ENCODE peak calls at places on chromosomes 6 and 20, in ten cellular contexts. One of them, this sample, is unnamed.

GRCh38 chr6:34375833-34376232 is 16.6 kb downstream of the NUDT3 start:
- DNase-seq in B cell: no peak
- DNase-seq in nephron progenitor cell: no peak
- DNase-seq in heart right ventricle: no peak
- DNase-seq in left lung: no peak
- DNase-seq in Calu3: no peak
- DNase-seq in glutamatergic neuron: no peak
- DNase-seq in sigmoid colon: no peak
- DNase-seq in retinal pigment epithelial cell: no peak
- DNase-seq in A549: no peak
- DNase-seq in this sample: no peak

GRCh38 chr6:2795960-2796359 is 30.8 kb downstream of the WRNIP1 start:
- DNase-seq in B cell: no peak
- DNase-seq in nephron progenitor cell: no peak
- DNase-seq in heart right ventricle: no peak
- DNase-seq in left lung: peak; percentile 78
- DNase-seq in Calu3: no peak
- DNase-seq in glutamatergic neuron: no peak
- DNase-seq in sigmoid colon: no peak
- DNase-seq in retinal pigment epithelial cell: no peak
- DNase-seq in A549: no peak
- DNase-seq in this sample: no peak

GRCh38 chr6:13848553-13849150 is 34.3 kb upstream of the MCUR1 start:
- DNase-seq in B cell: no peak
- DNase-seq in nephron progenitor cell: no peak
- DNase-seq in heart right ventricle: no peak
- DNase-seq in left lung: peak; percentile 29
- DNase-seq in Calu3: no peak
- DNase-seq in glutamatergic neuron: no peak
- DNase-seq in sigmoid colon: no peak
- DNase-seq in retinal pigment epithelial cell: no peak
- DNase-seq in A549: no peak
- DNase-seq in this sample: no peak

GRCh38 chr6:33018904-33019303 is 9.5 kb upstream of the HLA-DOA start:
- DNase-seq in B cell: peak; percentile 90
- DNase-seq in nephron progenitor cell: no peak
- DNase-seq in heart right ventricle: no peak
- DNase-seq in left lung: no peak
- DNase-seq in Calu3: peak; percentile 66
- DNase-seq in glutamatergic neuron: no peak
- DNase-seq in sigmoid colon: peak; percentile 87
- DNase-seq in retinal pigment epithelial cell: no peak
- DNase-seq in A549: no peak
- DNase-seq in this sample: no peak

GRCh38 chr6:33313105-33313708 is 671 bp downstream of the TAPBP start:
- DNase-seq in B cell: peak; percentile 71
- DNase-seq in nephron progenitor cell: peak; percentile 44
- DNase-seq in heart right ventricle: peak; percentile 47
- DNase-seq in left lung: peak; percentile 92
- DNase-seq in Calu3: peak; percentile 51
- DNase-seq in glutamatergic neuron: peak; percentile 47
- DNase-seq in sigmoid colon: peak; percentile 81
- DNase-seq in retinal pigment epithelial cell: no peak
- DNase-seq in A549: no peak
- DNase-seq in this sample: no peak

GRCh38 chr6:43786664-43787329 is 16.8 kb downstream of the VEGFA start:
- DNase-seq in B cell: no peak
- DNase-seq in nephron progenitor cell: no peak
- DNase-seq in heart right ventricle: no peak
- DNase-seq in left lung: no peak
- DNase-seq in Calu3: no peak
- DNase-seq in glutamatergic neuron: no peak
- DNase-seq in sigmoid colon: no peak
- DNase-seq in retinal pigment epithelial cell: no peak
- DNase-seq in A549: no peak
- DNase-seq in this sample: no peak

GRCh38 chr6:68559716-68560115 is 75.4 kb upstream of the ADGRB3 start:
- DNase-seq in B cell: no peak
- DNase-seq in nephron progenitor cell: peak; percentile 21
- DNase-seq in heart right ventricle: no peak
- DNase-seq in left lung: no peak
- DNase-seq in Calu3: no peak
- DNase-seq in glutamatergic neuron: peak; percentile 36
- DNase-seq in sigmoid colon: no peak
- DNase-seq in retinal pigment epithelial cell: peak; percentile 63
- DNase-seq in A549: no peak
- DNase-seq in this sample: no peak

GRCh38 chr6:10559492-10560150 is 38.5 kb downstream of the GCNT2 start:
- DNase-seq in B cell: no peak
- DNase-seq in nephron progenitor cell: no peak
- DNase-seq in heart right ventricle: no peak
- DNase-seq in left lung: no peak
- DNase-seq in Calu3: no peak
- DNase-seq in glutamatergic neuron: no peak
- DNase-seq in sigmoid colon: no peak
- DNase-seq in retinal pigment epithelial cell: no peak
- DNase-seq in A549: no peak
- DNase-seq in this sample: no peak

GRCh38 chr6:21354805-21355238 is 238.7 kb upstream of the SOX4 start:
- DNase-seq in B cell: no peak
- DNase-seq in nephron progenitor cell: no peak
- DNase-seq in heart right ventricle: no peak
- DNase-seq in left lung: no peak
- DNase-seq in Calu3: peak; percentile 30
- DNase-seq in glutamatergic neuron: no peak
- DNase-seq in sigmoid colon: no peak
- DNase-seq in retinal pigment epithelial cell: peak; percentile 62
- DNase-seq in A549: no peak
- DNase-seq in this sample: no peak

GRCh38 chr6:21355638-21356037 is 237.9 kb upstream of the SOX4 start:
- DNase-seq in B cell: no peak
- DNase-seq in nephron progenitor cell: no peak
- DNase-seq in heart right ventricle: no peak
- DNase-seq in left lung: no peak
- DNase-seq in Calu3: no peak
- DNase-seq in glutamatergic neuron: no peak
- DNase-seq in sigmoid colon: no peak
- DNase-seq in retinal pigment epithelial cell: no peak
- DNase-seq in A549: no peak
- DNase-seq in this sample: no peak

GRCh38 chr6:21359926-21360325 is 233.6 kb upstream of the SOX4 start:
- DNase-seq in B cell: no peak
- DNase-seq in nephron progenitor cell: no peak
- DNase-seq in heart right ventricle: no peak
- DNase-seq in left lung: no peak
- DNase-seq in Calu3: no peak
- DNase-seq in glutamatergic neuron: no peak
- DNase-seq in sigmoid colon: no peak
- DNase-seq in retinal pigment epithelial cell: no peak
- DNase-seq in A549: no peak
- DNase-seq in this sample: no peak

GRCh38 chr6:21357262-21357661 is 236.3 kb upstream of the SOX4 start:
- DNase-seq in B cell: no peak
- DNase-seq in nephron progenitor cell: no peak
- DNase-seq in heart right ventricle: no peak
- DNase-seq in left lung: no peak
- DNase-seq in Calu3: no peak
- DNase-seq in glutamatergic neuron: no peak
- DNase-seq in sigmoid colon: no peak
- DNase-seq in retinal pigment epithelial cell: no peak
- DNase-seq in A549: no peak
- DNase-seq in this sample: no peak

GRCh38 chr6:21360353-21360752 is 233.2 kb upstream of the SOX4 start:
- DNase-seq in B cell: no peak
- DNase-seq in nephron progenitor cell: no peak
- DNase-seq in heart right ventricle: no peak
- DNase-seq in left lung: no peak
- DNase-seq in Calu3: peak; percentile 26
- DNase-seq in glutamatergic neuron: no peak
- DNase-seq in sigmoid colon: no peak
- DNase-seq in retinal pigment epithelial cell: no peak
- DNase-seq in A549: no peak
- DNase-seq in this sample: no peak
- TF ChIP-seq CTCF in B cell: no peak
- TF ChIP-seq CTCF in nephron progenitor cell: no peak
- TF ChIP-seq CTCF in heart right ventricle: no peak
- TF ChIP-seq CTCF in left lung: no peak
- TF ChIP-seq CTCF in Calu3: no peak
- TF ChIP-seq CTCF in glutamatergic neuron: no peak
- TF ChIP-seq CTCF in sigmoid colon: no peak
- TF ChIP-seq CTCF in retinal pigment epithelial cell: no peak
- TF ChIP-seq CTCF in A549: no peak
- TF ChIP-seq CTCF in this sample: no peak

DNA sequence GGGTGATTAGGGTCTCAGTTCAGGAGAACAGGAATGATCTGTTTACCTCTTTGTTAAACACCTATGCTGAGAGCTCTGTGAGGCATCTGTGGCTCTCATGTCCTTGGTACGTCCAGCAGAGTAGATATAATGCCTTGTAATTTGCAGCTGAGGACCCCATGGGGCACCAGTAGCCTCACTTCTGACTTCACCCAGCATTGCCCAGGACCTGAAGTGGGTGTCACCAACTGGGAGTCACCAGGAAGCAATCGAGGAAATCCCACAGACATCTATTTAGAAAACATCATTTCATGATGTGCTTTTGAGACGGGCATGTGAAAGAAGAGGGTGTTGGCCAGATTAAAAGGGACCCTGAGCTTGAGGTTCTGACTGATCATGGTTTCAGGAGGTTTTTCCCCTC is 8.8 kb downstream of the EDN3 start:
- DNase-seq in B cell: no peak
- DNase-seq in nephron progenitor cell: no peak
- DNase-seq in heart right ventricle: no peak
- DNase-seq in left lung: no peak
- DNase-seq in Calu3: no peak
- DNase-seq in glutamatergic neuron: no peak
- DNase-seq in sigmoid colon: no peak
- DNase-seq in retinal pigment epithelial cell: no peak
- DNase-seq in A549: no peak
- DNase-seq in this sample: no peak
- TF ChIP-seq CTCF in B cell: no peak
- TF ChIP-seq CTCF in nephron progenitor cell: no peak
- TF ChIP-seq CTCF in heart right ventricle: no peak
- TF ChIP-seq CTCF in left lung: no peak
- TF ChIP-seq CTCF in Calu3: no peak
- TF ChIP-seq CTCF in glutamatergic neuron: no peak
- TF ChIP-seq CTCF in sigmoid colon: no peak
- TF ChIP-seq CTCF in retinal pigment epithelial cell: no peak
- TF ChIP-seq CTCF in A549: no peak
- TF ChIP-seq CTCF in this sample: no peak

GRCh38 chr20:10609276-10609675 is 64.5 kb downstream of the JAG1 start:
- DNase-seq in B cell: no peak
- DNase-seq in nephron progenitor cell: no peak
- DNase-seq in heart right ventricle: no peak
- DNase-seq in left lung: no peak
- DNase-seq in Calu3: no peak
- DNase-seq in glutamatergic neuron: no peak
- DNase-seq in sigmoid colon: peak; percentile 90
- DNase-seq in retinal pigment epithelial cell: no peak
- DNase-seq in A549: no peak
- DNase-seq in this sample: no peak

GRCh38 chr20:10613911-10614310 is 59.9 kb downstream of the JAG1 start:
- DNase-seq in B cell: no peak
- DNase-seq in nephron progenitor cell: no peak
- DNase-seq in heart right ventricle: no peak
- DNase-seq in left lung: no peak
- DNase-seq in Calu3: no peak
- DNase-seq in glutamatergic neuron: no peak
- DNase-seq in sigmoid colon: no peak
- DNase-seq in retinal pigment epithelial cell: no peak
- DNase-seq in A549: no peak
- DNase-seq in this sample: no peak

GRCh38 chr20:10609726-10610125 is 64.1 kb downstream of the JAG1 start:
- DNase-seq in B cell: no peak
- DNase-seq in nephron progenitor cell: no peak
- DNase-seq in heart right ventricle: no peak
- DNase-seq in left lung: no peak
- DNase-seq in Calu3: no peak
- DNase-seq in glutamatergic neuron: no peak
- DNase-seq in sigmoid colon: no peak
- DNase-seq in retinal pigment epithelial cell: no peak
- DNase-seq in A549: no peak
- DNase-seq in this sample: no peak

GRCh38 chr20:10610266-10610665 is 63.5 kb downstream of the JAG1 start:
- DNase-seq in B cell: no peak
- DNase-seq in nephron progenitor cell: no peak
- DNase-seq in heart right ventricle: no peak
- DNase-seq in left lung: no peak
- DNase-seq in Calu3: no peak
- DNase-seq in glutamatergic neuron: no peak
- DNase-seq in sigmoid colon: no peak
- DNase-seq in retinal pigment epithelial cell: no peak
- DNase-seq in A549: no peak
- DNase-seq in this sample: no peak

DNA sequence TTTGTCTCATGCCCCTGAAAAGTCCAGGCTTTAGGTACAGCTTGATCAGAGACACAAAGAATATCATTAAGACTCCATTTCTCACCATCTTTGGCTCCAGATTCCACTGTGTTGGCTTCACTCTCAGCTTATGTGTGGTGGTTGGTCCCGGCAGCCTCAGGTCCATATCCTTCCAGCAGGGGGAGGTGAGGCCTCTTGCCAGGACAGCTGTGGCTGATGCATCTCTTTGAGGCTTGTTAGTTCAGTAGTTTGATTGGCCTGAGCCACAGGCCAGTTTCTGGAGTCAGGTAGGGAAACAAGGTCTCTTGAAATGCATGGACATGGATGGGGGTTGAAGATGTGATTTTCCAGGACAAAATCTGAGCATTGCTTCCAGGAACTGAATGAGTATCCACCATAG is 62.4 kb downstream of the JAG1 start:
- DNase-seq in B cell: no peak
- DNase-seq in nephron progenitor cell: peak; percentile 49
- DNase-seq in heart right ventricle: peak; percentile 48
- DNase-seq in left lung: no peak
- DNase-seq in Calu3: peak; percentile 14
- DNase-seq in glutamatergic neuron: peak; percentile 50
- DNase-seq in sigmoid colon: peak; percentile 85
- DNase-seq in retinal pigment epithelial cell: no peak
- DNase-seq in A549: peak; percentile 58
- DNase-seq in this sample: no peak
- TF ChIP-seq CTCF in B cell: no peak
- TF ChIP-seq CTCF in nephron progenitor cell: peak; percentile 49
- TF ChIP-seq CTCF in heart right ventricle: peak; percentile 54
- TF ChIP-seq CTCF in left lung: no peak
- TF ChIP-seq CTCF in Calu3: no peak
- TF ChIP-seq CTCF in glutamatergic neuron: peak; percentile 46
- TF ChIP-seq CTCF in sigmoid colon: peak; percentile 50
- TF ChIP-seq CTCF in retinal pigment epithelial cell: peak; percentile 65
- TF ChIP-seq CTCF in A549: peak; percentile 12
- TF ChIP-seq CTCF in this sample: peak; percentile 24

GRCh38 chr6:169417101-169417500 is 163.5 kb upstream of the THBS2 start:
- DNase-seq in B cell: no peak
- DNase-seq in nephron progenitor cell: no peak
- DNase-seq in heart right ventricle: no peak
- DNase-seq in left lung: no peak
- DNase-seq in Calu3: no peak
- DNase-seq in glutamatergic neuron: no peak
- DNase-seq in sigmoid colon: no peak
- DNase-seq in retinal pigment epithelial cell: no peak
- DNase-seq in A549: no peak
- DNase-seq in this sample: no peak

GRCh38 chr6:169424821-169425240 is 171.2 kb upstream of the THBS2 start:
- DNase-seq in B cell: no peak
- DNase-seq in nephron progenitor cell: no peak
- DNase-seq in heart right ventricle: no peak
- DNase-seq in left lung: no peak
- DNase-seq in Calu3: no peak
- DNase-seq in glutamatergic neuron: no peak
- DNase-seq in sigmoid colon: no peak
- DNase-seq in retinal pigment epithelial cell: no peak
- DNase-seq in A549: no peak
- DNase-seq in this sample: no peak

GRCh38 chr6:169424149-169424804 is 170.6 kb upstream of the THBS2 start:
- DNase-seq in B cell: no peak
- DNase-seq in nephron progenitor cell: no peak
- DNase-seq in heart right ventricle: no peak
- DNase-seq in left lung: no peak
- DNase-seq in Calu3: no peak
- DNase-seq in glutamatergic neuron: no peak
- DNase-seq in sigmoid colon: no peak
- DNase-seq in retinal pigment epithelial cell: no peak
- DNase-seq in A549: no peak
- DNase-seq in this sample: no peak

GRCh38 chr6:169421890-169422289 is 168.2 kb upstream of the THBS2 start:
- DNase-seq in B cell: no peak
- DNase-seq in nephron progenitor cell: no peak
- DNase-seq in heart right ventricle: no peak
- DNase-seq in left lung: no peak
- DNase-seq in Calu3: no peak
- DNase-seq in glutamatergic neuron: no peak
- DNase-seq in sigmoid colon: no peak
- DNase-seq in retinal pigment epithelial cell: no peak
- DNase-seq in A549: no peak
- DNase-seq in this sample: no peak

GRCh38 chr6:169420912-169421543 is 167.4 kb upstream of the THBS2 start:
- DNase-seq in B cell: no peak
- DNase-seq in nephron progenitor cell: peak; percentile 49
- DNase-seq in heart right ventricle: no peak
- DNase-seq in left lung: no peak
- DNase-seq in Calu3: no peak
- DNase-seq in glutamatergic neuron: peak; percentile 35
- DNase-seq in sigmoid colon: no peak
- DNase-seq in retinal pigment epithelial cell: no peak
- DNase-seq in A549: no peak
- DNase-seq in this sample: no peak
- TF ChIP-seq CTCF in B cell: peak; percentile 34
- TF ChIP-seq CTCF in nephron progenitor cell: peak; percentile 58
- TF ChIP-seq CTCF in heart right ventricle: peak; percentile 22
- TF ChIP-seq CTCF in left lung: no peak
- TF ChIP-seq CTCF in Calu3: no peak
- TF ChIP-seq CTCF in glutamatergic neuron: peak; percentile 55
- TF ChIP-seq CTCF in sigmoid colon: peak; percentile 27
- TF ChIP-seq CTCF in retinal pigment epithelial cell: peak; percentile 49
- TF ChIP-seq CTCF in A549: no peak
- TF ChIP-seq CTCF in this sample: peak; percentile 21